ENCODE peak calls at places on chromosomes 16 and 17, in ten cellular contexts. One of them, this sample, is unnamed.
A peak's percentile ranks its signal among the peaks of the same experiment; 100 is the strongest.

GRCh38 chr17:61754124-61754523 is 109.2 kb downstream of the BRIP1 start:
- DNase-seq in neural crest cell: no peak
- DNase-seq in GM13976: no peak
- DNase-seq in ascending aorta: no peak
- DNase-seq in fibroblast of lung: no peak
- DNase-seq in A549: no peak
- DNase-seq in heart right ventricle: no peak
- DNase-seq in WTC11: no peak
- DNase-seq in IMR-90: no peak
- DNase-seq in cardiac fibroblast: no peak
- DNase-seq in this sample: no peak

GRCh38 chr17:58409432-58409831 is 7.9 kb downstream of the RNF43 start:
- DNase-seq in heart right ventricle: no peak
- DNase-seq in fibroblast of lung: no peak
- DNase-seq in WTC11: no peak
- DNase-seq in GM13976: no peak
- DNase-seq in A549: no peak
- DNase-seq in neural crest cell: no peak
- DNase-seq in cardiac fibroblast: no peak
- DNase-seq in ascending aorta: no peak
- DNase-seq in IMR-90: no peak
- DNase-seq in this sample: no peak

GRCh38 chr17:74484066-74484465 is 17.6 kb downstream of the CD300A start:
- DNase-seq in IMR-90: no peak
- DNase-seq in heart right ventricle: no peak
- DNase-seq in GM13976: peak; percentile 17
- DNase-seq in cardiac fibroblast: no peak
- DNase-seq in ascending aorta: no peak
- DNase-seq in neural crest cell: no peak
- DNase-seq in fibroblast of lung: no peak
- DNase-seq in A549: no peak
- DNase-seq in WTC11: no peak
- DNase-seq in this sample: no peak

GRCh38 chr17:28975634-28976033 is 24.3 kb upstream of the PHF12 start:
- DNase-seq in WTC11: no peak
- DNase-seq in cardiac fibroblast: no peak
- DNase-seq in A549: no peak
- DNase-seq in IMR-90: no peak
- DNase-seq in heart right ventricle: no peak
- DNase-seq in fibroblast of lung: no peak
- DNase-seq in neural crest cell: no peak
- DNase-seq in ascending aorta: no peak
- DNase-seq in GM13976: no peak
- DNase-seq in this sample: no peak

GRCh38 chr16:75256059-75256870 is 4.8 kb upstream of the BCAR1 start:
- DNase-seq in IMR-90: no peak
- DNase-seq in neural crest cell: no peak
- DNase-seq in ascending aorta: no peak
- DNase-seq in heart right ventricle: peak; percentile 36
- DNase-seq in fibroblast of lung: no peak
- DNase-seq in A549: no peak
- DNase-seq in WTC11: peak; percentile 23
- DNase-seq in GM13976: no peak
- DNase-seq in cardiac fibroblast: no peak
- DNase-seq in this sample: no peak

GRCh38 chr17:61731330-61731729 is 132.0 kb downstream of the BRIP1 start:
- DNase-seq in fibroblast of lung: no peak
- DNase-seq in heart right ventricle: no peak
- DNase-seq in GM13976: no peak
- DNase-seq in neural crest cell: no peak
- DNase-seq in ascending aorta: no peak
- DNase-seq in A549: no peak
- DNase-seq in WTC11: no peak
- DNase-seq in IMR-90: peak; percentile 31
- DNase-seq in cardiac fibroblast: no peak
- DNase-seq in this sample: no peak

GRCh38 chr17:10617120-10617505 is 40.0 kb downstream of the MYH3 start:
- DNase-seq in heart right ventricle: no peak
- DNase-seq in A549: no peak
- DNase-seq in WTC11: no peak
- DNase-seq in IMR-90: no peak
- DNase-seq in fibroblast of lung: no peak
- DNase-seq in ascending aorta: no peak
- DNase-seq in neural crest cell: no peak
- DNase-seq in cardiac fibroblast: no peak
- DNase-seq in GM13976: no peak
- DNase-seq in this sample: no peak

GRCh38 chr17:2949469-2950044 is 113.8 kb downstream of the OR1D5 start:
- DNase-seq in cardiac fibroblast: peak; percentile 67
- DNase-seq in GM13976: no peak
- DNase-seq in heart right ventricle: peak; percentile 46
- DNase-seq in ascending aorta: no peak
- DNase-seq in neural crest cell: no peak
- DNase-seq in IMR-90: peak; percentile 49
- DNase-seq in fibroblast of lung: peak; percentile 68
- DNase-seq in WTC11: no peak
- DNase-seq in A549: peak; percentile 89
- DNase-seq in this sample: no peak

GRCh38 chr17:27526603-27527002 is 70.4 kb downstream of the KSR1 start:
- DNase-seq in cardiac fibroblast: peak; percentile 58
- DNase-seq in ascending aorta: no peak
- DNase-seq in GM13976: peak; percentile 52
- DNase-seq in neural crest cell: no peak
- DNase-seq in heart right ventricle: no peak
- DNase-seq in fibroblast of lung: peak; percentile 51
- DNase-seq in A549: peak; percentile 52
- DNase-seq in IMR-90: peak; percentile 61
- DNase-seq in WTC11: peak; percentile 42
- DNase-seq in this sample: peak; percentile 30

DNA sequence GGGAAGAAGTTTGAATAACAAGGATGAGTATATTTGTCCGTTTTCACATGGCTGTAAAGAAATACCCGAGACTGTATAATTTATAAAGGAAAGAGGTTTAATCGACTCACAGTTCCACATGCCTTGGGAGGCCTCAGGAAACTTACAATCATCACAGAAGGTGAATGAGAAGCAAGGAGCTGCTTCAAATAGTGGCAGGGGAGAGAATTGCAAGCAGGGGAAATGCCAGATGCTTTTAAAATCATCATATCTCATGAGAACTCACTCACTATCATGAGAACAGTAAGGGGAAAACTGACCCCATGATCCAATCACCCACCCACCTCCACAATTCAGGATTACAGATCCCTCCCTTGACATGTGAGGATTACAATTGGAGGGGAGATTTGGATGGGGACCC is 212.8 kb upstream of the CDH8 start:
- DNase-seq in IMR-90: no peak
- DNase-seq in A549: no peak
- DNase-seq in GM13976: no peak
- DNase-seq in ascending aorta: no peak
- DNase-seq in heart right ventricle: no peak
- DNase-seq in neural crest cell: no peak
- DNase-seq in fibroblast of lung: no peak
- DNase-seq in WTC11: no peak
- DNase-seq in cardiac fibroblast: no peak
- DNase-seq in this sample: no peak
- TF ChIP-seq CTCF in IMR-90: no peak
- TF ChIP-seq CTCF in A549: no peak
- TF ChIP-seq CTCF in GM13976: no peak
- TF ChIP-seq CTCF in ascending aorta: no peak
- TF ChIP-seq CTCF in heart right ventricle: no peak
- TF ChIP-seq CTCF in neural crest cell: peak; percentile 35
- TF ChIP-seq CTCF in fibroblast of lung: no peak
- TF ChIP-seq CTCF in WTC11: no peak
- TF ChIP-seq CTCF in cardiac fibroblast: no peak
- TF ChIP-seq CTCF in this sample: no peak

DNA sequence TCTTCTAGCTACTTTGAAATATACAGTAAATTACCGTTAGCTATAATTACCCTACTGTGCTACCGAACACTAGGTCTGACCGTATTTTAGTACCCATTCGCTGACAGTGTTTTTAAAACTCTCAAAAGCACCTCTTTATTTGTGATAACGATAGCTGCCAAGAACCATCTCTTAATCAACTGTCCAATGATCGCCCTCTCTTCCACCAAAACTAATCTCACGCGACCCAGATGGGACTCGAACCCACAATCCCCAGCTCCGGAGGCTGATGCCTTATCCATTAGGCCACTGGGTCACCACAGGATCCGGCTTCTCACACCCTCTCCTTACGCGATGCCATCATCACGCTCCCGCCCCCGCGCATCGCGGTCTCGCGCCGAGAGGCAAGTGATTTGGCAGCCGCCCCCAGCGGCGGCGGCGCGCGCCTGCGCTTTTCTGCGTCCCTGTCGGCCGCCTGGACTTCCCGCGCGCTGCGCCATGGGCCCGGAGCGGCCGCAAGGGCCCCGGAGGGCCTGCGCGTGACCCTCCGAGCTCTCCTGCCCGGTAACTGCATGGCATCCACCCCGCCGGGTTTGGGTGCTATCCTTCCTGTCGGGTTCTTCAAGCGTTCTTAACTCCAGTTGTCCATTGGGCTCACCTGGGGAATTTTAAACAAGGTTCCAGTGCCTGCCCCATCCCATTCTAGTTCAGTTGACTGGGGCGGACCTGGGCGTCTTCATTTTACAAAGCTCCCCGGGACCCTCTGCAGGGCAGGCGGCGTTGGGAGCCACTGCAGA is 15.7 kb upstream of the KPNA2 start:
- DNase-seq in fibroblast of lung: peak; percentile 96
- DNase-seq in ascending aorta: peak; percentile 91
- DNase-seq in GM13976: peak; percentile 98
- DNase-seq in heart right ventricle: peak; percentile 97
- DNase-seq in WTC11: peak; percentile 99
- DNase-seq in neural crest cell: peak; percentile 100
- DNase-seq in IMR-90: peak; percentile 94
- DNase-seq in cardiac fibroblast: peak; percentile 97
- DNase-seq in A549: peak; percentile 98
- DNase-seq in this sample: peak; percentile 98
- TF ChIP-seq CTCF in fibroblast of lung: peak; percentile 25
- TF ChIP-seq CTCF in ascending aorta: peak; percentile 37
- TF ChIP-seq CTCF in GM13976: peak; percentile 15
- TF ChIP-seq CTCF in heart right ventricle: peak; percentile 46
- TF ChIP-seq CTCF in WTC11: no peak
- TF ChIP-seq CTCF in neural crest cell: peak; percentile 59
- TF ChIP-seq CTCF in IMR-90: peak; percentile 39
- TF ChIP-seq CTCF in cardiac fibroblast: peak; percentile 21
- TF ChIP-seq CTCF in A549: no peak
- TF ChIP-seq CTCF in this sample: peak; percentile 39

GRCh38 chr16:71421911-71422310 is 19.9 kb downstream of the TLE7 start:
- DNase-seq in fibroblast of lung: no peak
- DNase-seq in A549: peak; percentile 46
- DNase-seq in IMR-90: no peak
- DNase-seq in neural crest cell: peak; percentile 14
- DNase-seq in cardiac fibroblast: no peak
- DNase-seq in WTC11: peak; percentile 75
- DNase-seq in heart right ventricle: no peak
- DNase-seq in ascending aorta: no peak
- DNase-seq in GM13976: peak; percentile 55
- DNase-seq in this sample: peak; percentile 14
- TF ChIP-seq CTCF in fibroblast of lung: peak; percentile 33
- TF ChIP-seq CTCF in A549: peak; percentile 34
- TF ChIP-seq CTCF in IMR-90: peak; percentile 15
- TF ChIP-seq CTCF in neural crest cell: peak; percentile 53
- TF ChIP-seq CTCF in cardiac fibroblast: peak; percentile 49
- TF ChIP-seq CTCF in WTC11: peak; percentile 70
- TF ChIP-seq CTCF in heart right ventricle: no peak
- TF ChIP-seq CTCF in ascending aorta: no peak
- TF ChIP-seq CTCF in GM13976: peak; percentile 45
- TF ChIP-seq CTCF in this sample: peak; percentile 17

GRCh38 chr17:39264119-39264518 is 38.4 kb upstream of the STAC2 start:
- DNase-seq in cardiac fibroblast: no peak
- DNase-seq in A549: no peak
- DNase-seq in heart right ventricle: peak; percentile 31
- DNase-seq in IMR-90: no peak
- DNase-seq in fibroblast of lung: no peak
- DNase-seq in neural crest cell: no peak
- DNase-seq in ascending aorta: no peak
- DNase-seq in WTC11: no peak
- DNase-seq in GM13976: no peak
- DNase-seq in this sample: no peak

DNA sequence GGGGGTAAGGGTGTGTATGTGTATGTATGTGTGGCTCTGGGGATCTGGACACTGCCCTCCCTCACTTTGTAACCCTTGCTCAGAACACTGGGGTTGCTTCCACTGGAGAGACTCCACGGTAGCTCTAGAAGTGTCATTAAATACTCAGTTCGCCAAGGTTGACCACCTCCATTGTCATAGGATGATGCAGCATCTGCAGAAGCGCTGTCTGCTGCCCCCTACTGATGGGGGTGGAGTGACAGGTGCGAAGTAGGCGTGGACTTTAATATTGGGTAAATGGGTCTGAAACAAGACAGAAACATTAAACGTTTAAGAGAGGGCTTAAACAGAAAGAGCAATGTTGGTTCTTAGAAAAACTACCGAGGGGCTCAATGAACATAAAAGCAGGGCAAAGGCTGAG is 35.5 kb upstream of the STAC2 start:
- DNase-seq in WTC11: peak; percentile 79
- DNase-seq in IMR-90: no peak
- DNase-seq in neural crest cell: no peak
- DNase-seq in fibroblast of lung: no peak
- DNase-seq in cardiac fibroblast: no peak
- DNase-seq in A549: peak; percentile 44
- DNase-seq in GM13976: no peak
- DNase-seq in heart right ventricle: no peak
- DNase-seq in ascending aorta: no peak
- DNase-seq in this sample: peak; percentile 23
- TF ChIP-seq CTCF in WTC11: peak; percentile 54
- TF ChIP-seq CTCF in IMR-90: no peak
- TF ChIP-seq CTCF in neural crest cell: peak; percentile 38
- TF ChIP-seq CTCF in fibroblast of lung: no peak
- TF ChIP-seq CTCF in cardiac fibroblast: peak; percentile 21
- TF ChIP-seq CTCF in A549: peak; percentile 39
- TF ChIP-seq CTCF in GM13976: peak; percentile 19
- TF ChIP-seq CTCF in heart right ventricle: no peak
- TF ChIP-seq CTCF in ascending aorta: peak; percentile 11
- TF ChIP-seq CTCF in this sample: no peak

DNA sequence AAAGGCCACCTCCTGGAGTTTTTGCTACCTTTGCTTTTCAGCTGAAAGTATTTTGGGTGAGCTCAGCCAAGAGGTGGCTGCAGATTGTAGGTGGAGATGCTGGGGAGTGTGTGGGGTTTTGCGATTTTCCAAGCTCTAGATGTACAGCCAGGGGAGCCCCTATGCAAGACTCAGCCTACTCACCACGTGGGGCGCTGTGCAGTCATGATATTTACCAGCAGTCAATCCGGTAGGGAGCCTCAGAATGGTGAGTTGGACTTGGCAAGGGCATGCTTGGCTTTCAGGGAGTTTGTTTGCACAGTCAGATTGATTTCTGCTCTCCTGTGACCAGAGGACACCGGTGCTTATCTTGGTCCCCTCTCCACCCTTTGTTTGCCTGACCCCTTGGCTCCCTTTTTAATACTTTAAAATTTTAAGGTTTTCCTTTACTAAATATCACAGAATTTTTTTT is 175.3 kb downstream of the UTP18 start:
- DNase-seq in heart right ventricle: peak; percentile 21
- DNase-seq in fibroblast of lung: no peak
- DNase-seq in WTC11: peak; percentile 79
- DNase-seq in IMR-90: peak; percentile 4
- DNase-seq in neural crest cell: peak; percentile 53
- DNase-seq in GM13976: peak; percentile 21
- DNase-seq in cardiac fibroblast: peak; percentile 3
- DNase-seq in A549: peak; percentile 90
- DNase-seq in ascending aorta: no peak
- DNase-seq in this sample: peak; percentile 62
- TF ChIP-seq CTCF in heart right ventricle: no peak
- TF ChIP-seq CTCF in fibroblast of lung: peak; percentile 11
- TF ChIP-seq CTCF in WTC11: peak; percentile 38
- TF ChIP-seq CTCF in IMR-90: peak; percentile 14
- TF ChIP-seq CTCF in neural crest cell: peak; percentile 62
- TF ChIP-seq CTCF in GM13976: peak; percentile 29
- TF ChIP-seq CTCF in cardiac fibroblast: peak; percentile 25
- TF ChIP-seq CTCF in A549: peak; percentile 66
- TF ChIP-seq CTCF in ascending aorta: no peak
- TF ChIP-seq CTCF in this sample: peak; percentile 50

GRCh38 chr16:55622930-55623561 is 32.7 kb upstream of the SLC6A2 start:
- DNase-seq in fibroblast of lung: no peak
- DNase-seq in A549: peak; percentile 39
- DNase-seq in cardiac fibroblast: no peak
- DNase-seq in WTC11: peak; percentile 73
- DNase-seq in GM13976: no peak
- DNase-seq in IMR-90: no peak
- DNase-seq in heart right ventricle: no peak
- DNase-seq in ascending aorta: no peak
- DNase-seq in neural crest cell: no peak
- DNase-seq in this sample: peak; percentile 13
- TF ChIP-seq CTCF in fibroblast of lung: no peak
- TF ChIP-seq CTCF in A549: peak; percentile 30
- TF ChIP-seq CTCF in cardiac fibroblast: no peak
- TF ChIP-seq CTCF in WTC11: peak; percentile 28
- TF ChIP-seq CTCF in GM13976: no peak
- TF ChIP-seq CTCF in IMR-90: peak; percentile 3
- TF ChIP-seq CTCF in heart right ventricle: no peak
- TF ChIP-seq CTCF in ascending aorta: no peak
- TF ChIP-seq CTCF in neural crest cell: peak; percentile 47
- TF ChIP-seq CTCF in this sample: peak; percentile 24

This sample was measured in nephron progenitor cell.